ENCODE peak calls at places on chromosomes 4 and X, in eight cellular contexts. F is tibial artery; C is CD8-positive, alpha-beta T cell; N is cardiac muscle cell; A is heart right ventricle; T is bronchial epithelial cell; X is lower lobe of right lung; K is mucosa of descending colon. E is an unnamed sample. For H3K36me3, the result is how much of the 10 kb centered on the place peaks cover.

GRCh38 chr4:190121759-190122158 is 51.8 kb upstream of the DUX4 start:
- DNase-seq in F (no peak), C (no peak), N (no peak), A (no peak), T (no peak), X (no peak), K (peak), E (no peak)

GRCh38 chrX:56812515-56813105 is 83.6 kb downstream of the NBDY start:
- DNase-seq in F (no peak), C (no peak), N (no peak), A (no peak), T (no peak), X (no peak), K (peak), E (no peak)

GRCh38 chr4:15797320-15797719 is 19.2 kb downstream of the CD38 start:
- DNase-seq in F (no peak), C (no peak), N (no peak), A (no peak), T (peak), X (no peak), K (no peak), E (no peak)

GRCh38 chr4:34771632-34772031 is 1472.7 kb downstream of the ARAP2 start:
- DNase-seq in F (no peak), C (no peak), N (no peak), A (no peak), T (no peak), X (no peak), K (no peak), E (no peak)

GRCh38 chr4:188714488-188714887 is 575.2 kb downstream of the TRIML1 start:
- DNase-seq in F (no peak), C (no peak), N (no peak), A (no peak), T (no peak), X (no peak), K (no peak), E (no peak)

GRCh38 chr4:175376287-175376977 is 435.6 kb downstream of the GPM6A start:
- DNase-seq in F (no peak), C (no peak), N (no peak), A (no peak), T (no peak), X (no peak), K (no peak), E (no peak)

GRCh38 chrX:38117485-38117884 is 103.2 kb downstream of the SRPX start:
- DNase-seq in F (no peak), C (no peak), N (no peak), A (no peak), T (no peak), X (no peak), K (no peak), E (no peak)

GRCh38 chr4:110245567-110245966 is 47.2 kb upstream of the ELOVL6 start:
- DNase-seq in F (no peak), C (no peak), N (no peak), A (no peak), T (peak), X (no peak), K (no peak), E (no peak)

GRCh38 chr4:154807042-154807630 is 26.1 kb downstream of the RBM46 start:
- DNase-seq in F (no peak), C (no peak), N (no peak), A (no peak), T (peak), X (no peak), K (no peak), E (no peak)

GRCh38 chrX:130263016-130263415 is 5.7 kb downstream of the ZNF280C start:
- DNase-seq in F (no peak), C (no peak), N (no peak), A (no peak), T (no peak), X (no peak), K (no peak), E (no peak)

GRCh38 chr4:183185018-183185417 is 86.0 kb downstream of the WWC2 start:
- DNase-seq in F (no peak), C (no peak), N (no peak), A (no peak), T (no peak), X (no peak), K (no peak), E (no peak)

GRCh38 chr4:7651461-7651921 is 216.8 kb upstream of the PSAPL1 start:
- DNase-seq in F (no peak), C (no peak), N (no peak), A (peak), T (peak), X (peak), K (no peak), E (no peak)

GRCh38 chr4:151688003-151688784 is 72.6 kb downstream of the GATB start:
- DNase-seq in F (no peak), C (no peak), N (peak), A (no peak), T (no peak), X (no peak), K (no peak), E (no peak)

GRCh38 chr4:145694929-145695328 is 15.0 kb downstream of the C4orf51 start:
- DNase-seq in F (no peak), C (no peak), N (no peak), A (no peak), T (no peak), X (no peak), K (no peak), E (no peak)

GRCh38 chr4:52376107-52376704 is 282.9 kb downstream of the USP46 start:
- DNase-seq in F (no peak), C (no peak), N (peak), A (peak), T (peak), X (no peak), K (peak), E (no peak)

GRCh38 chr4:182770259-182770968 is 146.8 kb downstream of the DCTD start:
- DNase-seq in F (no peak), C (no peak), N (peak), A (no peak), T (no peak), X (no peak), K (no peak), E (no peak)

GRCh38 chrX:48802089-48802812 is 384 bp downstream of the HDAC6 start:
- DNase-seq in F (peak), C (peak), N (peak), A (peak), T (peak), X (peak), K (peak), E (peak)

GRCh38 chr4:70895846-70896435 is 6.2 kb upstream of the MOB1B start:
- DNase-seq in F (no peak), C (no peak), N (peak), A (peak), T (no peak), X (no peak), K (no peak), E (peak)

GRCh38 chr4:9703391-9703790 is 78.0 kb upstream of the DRD5 start:
- DNase-seq in F (peak), C (peak), N (peak), A (peak), T (peak), X (peak), K (peak), E (no peak)

GRCh38 chrX:42680651-42681050 is 97.3 kb downstream of the PPP1R2C start:
- DNase-seq in F (no peak), C (no peak), N (no peak), A (peak), T (no peak), X (no peak), K (no peak), E (no peak)

GRCh38 chr4:90841676-90842075 is 714.5 kb downstream of the CCSER1 start:
- DNase-seq in F (no peak), C (no peak), N (no peak), A (no peak), T (peak), X (no peak), K (no peak), E (no peak)

GRCh38 chrX:68273887-68274286 is 159.4 kb downstream of the OPHN1 start:
- DNase-seq in F (no peak), C (no peak), N (no peak), A (no peak), T (peak), X (no peak), K (no peak), E (no peak)

GRCh38 chr4:11765849-11766453 is 337.3 kb upstream of the HS3ST1 start:
- DNase-seq in F (no peak), C (no peak), N (peak), A (peak), T (peak), X (no peak), K (peak), E (no peak)

GRCh38 chrX:121322159-121322558 is 274.7 kb downstream of the GLUD2 start:
- DNase-seq in F (no peak), C (no peak), N (no peak), A (no peak), T (peak), X (no peak), K (peak), E (no peak)

GRCh38 chr4:76896731-76897521 is 1.0 kb downstream of the SOWAHB start:
- DNase-seq in F (no peak), C (no peak), N (peak), A (no peak), T (no peak), X (peak), K (peak), E (no peak)

GRCh38 chr4:8613421-8614364 is 21.1 kb downstream of the CPZ start:
- DNase-seq in F (peak), C (no peak), N (no peak), A (no peak), T (no peak), X (no peak), K (no peak), E (no peak)

GRCh38 chrX:102154900-102155805 is 624 bp downstream of the BEX5 start:
- DNase-seq in F (no peak), C (no peak), N (peak), A (no peak), T (peak), X (no peak), K (peak), E (no peak)

GRCh38 chr4:139767585-139767984 is 102.0 kb downstream of the MGST2 start:
- DNase-seq in F (no peak), C (no peak), N (no peak), A (no peak), T (no peak), X (no peak), K (no peak), E (no peak)

GRCh38 chr4:36187723-36188333 is 56.5 kb downstream of the ARAP2 start:
- DNase-seq in F (no peak), C (no peak), N (peak), A (no peak), T (peak), X (no peak), K (peak), E (no peak)

GRCh38 chr4:48909697-48910096 is 3.1 kb upstream of the OCIAD2 start:
- DNase-seq in F (peak), C (no peak), N (no peak), A (no peak), T (peak), X (no peak), K (no peak), E (peak)

GRCh38 chrX:110346681-110347080 is 12.0 kb upstream of the RTL9 start:
- DNase-seq in F (no peak), C (no peak), N (peak), A (peak), T (no peak), X (no peak), K (no peak), E (no peak)

GRCh38 chrX:120755066-120755846 is 120.4 kb downstream of the CT47B1 start:
- DNase-seq in F (no peak), C (no peak), N (no peak), A (no peak), T (no peak), X (no peak), K (peak), E (no peak)

GRCh38 chr4:152325831-152326230 is 210.1 kb downstream of the FBXW7 start:
- DNase-seq in F (no peak), C (no peak), N (no peak), A (no peak), T (peak), X (no peak), K (no peak), E (no peak)

GRCh38 chr4:75708218-75708691 is 16.1 kb upstream of the USO1 start:
- DNase-seq in F (no peak), C (no peak), N (no peak), A (no peak), T (no peak), X (no peak), K (peak), E (no peak)
- TF ChIP-seq CTCF in F (no peak), C (peak), N (peak), A (peak), T (no peak), X (peak), K (no peak), E (peak)

GRCh38 chr4:121702136-121702535 is 5.4 kb upstream of the ANXA5 start:
- DNase-seq in F (no peak), C (no peak), N (no peak), A (no peak), T (no peak), X (no peak), K (no peak), E (no peak)
- H3K4me3 ChIP-seq in F (no peak), C (no peak), N (no peak), A (no peak), T (no peak), X (no peak), K (no peak), E (no peak)

DNA sequence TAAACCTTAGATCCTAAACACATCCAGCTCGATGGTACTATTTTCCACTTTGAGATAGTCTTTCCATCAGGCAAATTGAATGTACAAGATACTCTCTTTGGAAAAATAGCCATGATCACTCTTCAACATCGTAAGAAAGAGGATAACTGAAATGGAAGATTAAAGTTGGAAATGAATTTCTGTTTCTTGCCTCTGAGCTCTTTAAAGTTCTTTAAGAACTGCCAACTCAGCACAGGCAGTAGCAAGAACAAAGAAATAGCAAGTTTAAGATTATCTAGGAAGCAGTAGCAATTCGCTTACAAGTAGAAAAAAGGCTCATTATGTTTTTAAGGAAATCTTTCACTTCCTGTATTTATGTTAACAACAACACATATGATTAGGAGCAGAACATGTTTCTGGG is 127.6 kb downstream of the CDS1 start:
- DNase-seq in F (no peak), C (no peak), N (no peak), A (no peak), T (no peak), X (no peak), K (no peak), E (no peak)
- H3K36me3 ChIP-seq in F (half or more), C (under half), N (half or more), A (half or more), T (under half), X (half or more), K (under half), E (under half)

DNA sequence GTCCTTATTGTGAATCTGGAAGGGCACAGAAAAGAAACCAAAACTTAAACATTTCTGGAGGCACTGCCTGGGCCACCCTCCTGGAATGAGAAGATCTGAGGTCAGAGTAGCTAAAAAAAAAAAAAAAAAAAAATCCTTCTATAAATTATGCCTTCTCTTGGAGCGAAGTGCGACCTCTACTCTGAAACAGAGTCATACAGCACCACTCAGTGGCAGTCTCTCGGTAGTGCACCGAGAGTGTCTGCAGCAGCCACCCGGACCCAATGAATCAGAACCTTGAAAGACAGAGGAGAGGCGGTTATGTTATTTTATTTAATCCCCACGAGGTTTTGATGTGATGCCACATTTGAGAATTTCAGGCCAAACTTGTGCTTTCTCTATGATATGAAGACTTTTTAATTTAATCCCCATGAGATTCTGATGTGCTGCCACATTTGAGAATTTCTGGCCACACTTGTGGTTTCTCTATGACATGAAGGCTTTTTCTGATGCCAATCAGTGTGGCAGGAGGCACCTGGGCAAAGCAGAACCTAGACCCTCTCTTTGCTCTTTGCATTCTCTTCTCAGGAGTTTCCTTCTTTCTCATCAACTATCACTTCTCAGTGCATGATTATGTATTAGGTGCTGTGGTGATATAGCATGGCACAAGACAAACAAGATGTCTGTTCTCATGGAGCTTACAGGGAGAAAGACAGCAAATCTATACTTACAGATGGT is 5.6 kb upstream of the CT47C1 start:
- DNase-seq in F (peak), C (no peak), N (peak), A (peak), T (peak), X (peak), K (peak), E (no peak)
- TF ChIP-seq CTCF in F (peak), C (no peak), N (peak), A (peak), T (peak), X (peak), K (peak), E (peak)

E was measured in kidney epithelial cell.